ENCODE peak calls at places on chromosomes 2 and 18, in ten cellular contexts. G is DMS153; P is foreskin fibroblast; S is cardiac muscle cell; W is astrocyte of the cerebellum; Z is AML-193; M is naive thymus-derived CD4-positive, alpha-beta T cell; J is HT1080; Y is HS-27A; K is activated CD4-positive, CD25-positive, alpha-beta regulatory T cell. F is an unnamed sample.

GRCh38 chr18:63979409-63979908 is 9.6 kb downstream of the SERPINB8 start:
- DNase-seq in G (peak; percentile 52), P (peak; percentile 76), S (peak; percentile 80), W (peak; percentile 55), Z (peak; percentile 70), M (no peak), J (peak; percentile 38), Y (peak; percentile 17), K (no peak), F (peak; percentile 55)

GRCh38 chr18:37483984-37484892 is 81.4 kb downstream of the CELF4 start:
- DNase-seq in G (peak; percentile 19), P (no peak), S (no peak), W (no peak), Z (no peak), M (no peak), J (no peak), Y (no peak), K (no peak), F (no peak)

GRCh38 chr2:1740714-1741584 is 3.4 kb downstream of the PXDN start:
- DNase-seq in G (no peak), P (no peak), S (no peak), W (no peak), Z (no peak), M (no peak), J (no peak), Y (no peak), K (no peak), F (no peak)

GRCh38 chr2:132725134-132725533 is 55.1 kb upstream of the LYPD1 start:
- DNase-seq in G (no peak), P (no peak), S (no peak), W (no peak), Z (no peak), M (no peak), J (no peak), Y (no peak), K (no peak), F (no peak)

GRCh38 chr18:36382151-36382550 is 84.6 kb downstream of the FHOD3 start:
- DNase-seq in G (no peak), P (no peak), S (no peak), W (no peak), Z (no peak), M (no peak), J (no peak), Y (no peak), K (no peak), F (no peak)

GRCh38 chr2:227862227-227862740 is 9.1 kb upstream of the DAW1 start:
- DNase-seq in G (no peak), P (peak; percentile 81), S (peak; percentile 87), W (peak; percentile 45), Z (peak; percentile 41), M (no peak), J (peak; percentile 50), Y (no peak), K (no peak), F (peak; percentile 29)

GRCh38 chr2:56448403-56448998 is 264.7 kb downstream of the CCDC85A start:
- DNase-seq in G (no peak), P (no peak), S (no peak), W (no peak), Z (no peak), M (no peak), J (peak; percentile 25), Y (no peak), K (no peak), F (no peak)

GRCh38 chr2:16569401-16569800 is 96.2 kb downstream of the CYRIA start:
- DNase-seq in G (no peak), P (no peak), S (no peak), W (no peak), Z (no peak), M (no peak), J (no peak), Y (no peak), K (no peak), F (no peak)

GRCh38 chr2:65437392-65438135 is 5.2 kb upstream of the SPRED2 start:
- DNase-seq in G (no peak), P (no peak), S (no peak), W (no peak), Z (no peak), M (no peak), J (no peak), Y (no peak), K (no peak), F (no peak)

GRCh38 chr2:3536682-3537632 is 17.6 kb upstream of the ADI1 start:
- DNase-seq in G (no peak), P (peak; percentile 56), S (peak; percentile 68), W (no peak), Z (peak; percentile 11), M (no peak), J (peak; percentile 74), Y (peak; percentile 38), K (no peak), F (peak; percentile 21)

GRCh38 chr2:101616411-101616810 is 81.1 kb upstream of the MAP4K4 start:
- DNase-seq in G (peak; percentile 30), P (peak; percentile 49), S (peak; percentile 35), W (no peak), Z (no peak), M (no peak), J (no peak), Y (no peak), K (no peak), F (no peak)

GRCh38 chr2:200414367-200414766 is 95.5 kb downstream of the KCTD18 start:
- DNase-seq in G (no peak), P (no peak), S (no peak), W (no peak), Z (no peak), M (no peak), J (no peak), Y (no peak), K (no peak), F (no peak)

GRCh38 chr2:141195087-141195486 is 935.7 kb downstream of the LRP1B start:
- DNase-seq in G (no peak), P (no peak), S (no peak), W (no peak), Z (no peak), M (no peak), J (peak; percentile 5), Y (no peak), K (no peak), F (no peak)

GRCh38 chr2:164015328-164016123 is 279.7 kb upstream of the FIGN start:
- DNase-seq in G (no peak), P (no peak), S (peak; percentile 29), W (peak; percentile 47), Z (no peak), M (no peak), J (no peak), Y (no peak), K (no peak), F (no peak)

GRCh38 chr2:7437716-7438648 is 520.8 kb downstream of the RNF144A start:
- DNase-seq in G (no peak), P (no peak), S (no peak), W (no peak), Z (no peak), M (no peak), J (no peak), Y (no peak), K (no peak), F (no peak)

GRCh38 chr2:26243643-26244478 is 571 bp downstream of the HADHA start:
- DNase-seq in G (no peak), P (peak; percentile 49), S (peak; percentile 40), W (no peak), Z (peak; percentile 46), M (no peak), J (peak; percentile 23), Y (no peak), K (no peak), F (peak; percentile 5)

GRCh38 chr2:174561283-174562275 is 36.0 kb downstream of the WIPF1 start:
- DNase-seq in G (peak; percentile 18), P (peak; percentile 76), S (peak; percentile 79), W (peak; percentile 83), Z (no peak), M (no peak), J (no peak), Y (no peak), K (no peak), F (no peak)

GRCh38 chr2:232539298-232540231 is at the start of gene CHRNG:
- DNase-seq in G (no peak), P (no peak), S (no peak), W (no peak), Z (no peak), M (no peak), J (no peak), Y (no peak), K (no peak), F (no peak)

GRCh38 chr2:120231974-120232635 is 8.9 kb upstream of the TMEM185B start:
- DNase-seq in G (no peak), P (peak; percentile 21), S (no peak), W (no peak), Z (peak; percentile 53), M (peak; percentile 70), J (peak; percentile 27), Y (no peak), K (peak; percentile 25), F (peak; percentile 80)

GRCh38 chr2:168770796-168771195 is 31.6 kb upstream of the NOSTRIN start:
- DNase-seq in G (no peak), P (no peak), S (peak; percentile 9), W (no peak), Z (no peak), M (no peak), J (no peak), Y (no peak), K (no peak), F (no peak)

GRCh38 chr18:48222118-48222517 is 187.1 kb downstream of the ZBTB7C start:
- DNase-seq in G (peak; percentile 98), P (peak; percentile 12), S (peak; percentile 81), W (no peak), Z (peak; percentile 72), M (no peak), J (peak; percentile 42), Y (no peak), K (no peak), F (no peak)

GRCh38 chr2:237625777-237626176 is 1.6 kb upstream of the LRRFIP1 start:
- DNase-seq in G (no peak), P (no peak), S (no peak), W (no peak), Z (no peak), M (no peak), J (no peak), Y (no peak), K (no peak), F (no peak)

GRCh38 chr2:1491751-1492150 is 78.5 kb downstream of the TPO start:
- DNase-seq in G (no peak), P (no peak), S (no peak), W (no peak), Z (no peak), M (no peak), J (no peak), Y (no peak), K (no peak), F (no peak)